ENCODE peak calls at places on chromosome X, in seven cellular contexts. A, U, Y, Q, I, B and N are unnamed samples.

GRCh38 chrX:1322393-1322792 is 14.2 kb upstream of the IL3RA start:
- DNase-seq in A (no peak), Q (no peak), Y (no peak), I (no peak), U (no peak), B (no peak), N (no peak)

GRCh38 chrX:52983526-52983925 is 25.2 kb upstream of the FAM156A start:
- DNase-seq in U (no peak), B (no peak), Q (no peak), A (no peak), Y (no peak), I (no peak), N (no peak)

GRCh38 chrX:2677764-2678163 is 13.3 kb upstream of the CD99 start:
- DNase-seq in A (no peak), U (no peak), Y (no peak), I (peak; percentile 62), Q (no peak), B (no peak), N (no peak)

GRCh38 chrX:85112270-85112669 is 108.6 kb downstream of the APOOL start:
- DNase-seq in Q (no peak), B (no peak), U (no peak), A (no peak), I (no peak), Y (no peak), N (no peak)

GRCh38 chrX:29233592-29234179 is 646.4 kb downstream of the IL1RAPL1 start:
- DNase-seq in U (no peak), A (no peak), Y (no peak), B (no peak), I (no peak), Q (no peak), N (no peak)

GRCh38 chrX:150063673-150064072 is 125.4 kb upstream of the EOLA2 start:
- DNase-seq in Y (no peak), Q (no peak), I (no peak), A (no peak), B (no peak), U (no peak), N (no peak)

GRCh38 chrX:18666614-18667013 is 5.3 kb downstream of the RS1 start:
- DNase-seq in I (no peak), A (no peak), Q (no peak), U (no peak), Y (no peak), B (no peak), N (no peak)

GRCh38 chrX:9062621-9063020 is 28.7 kb upstream of the FAM9B start:
- DNase-seq in U (no peak), B (no peak), I (no peak), Q (no peak), A (no peak), Y (no peak), N (no peak)

GRCh38 chrX:115940888-115941332 is 229.6 kb upstream of the AGTR2 start:
- DNase-seq in U (peak; percentile 43), I (peak; percentile 32), B (peak; percentile 62), Y (no peak), A (peak; percentile 78), Q (peak; percentile 83), N (no peak)

GRCh38 chrX:128929281-128930057 is 593.8 kb downstream of the SMARCA1 start:
- DNase-seq in I (no peak), Y (no peak), B (no peak), U (no peak), A (no peak), Q (peak; percentile 86), N (no peak)

GRCh38 chrX:73922856-73923429 is 359.9 kb downstream of the CHIC1 start:
- DNase-seq in B (no peak), A (no peak), Q (no peak), Y (no peak), I (no peak), U (no peak), N (no peak)

DNA sequence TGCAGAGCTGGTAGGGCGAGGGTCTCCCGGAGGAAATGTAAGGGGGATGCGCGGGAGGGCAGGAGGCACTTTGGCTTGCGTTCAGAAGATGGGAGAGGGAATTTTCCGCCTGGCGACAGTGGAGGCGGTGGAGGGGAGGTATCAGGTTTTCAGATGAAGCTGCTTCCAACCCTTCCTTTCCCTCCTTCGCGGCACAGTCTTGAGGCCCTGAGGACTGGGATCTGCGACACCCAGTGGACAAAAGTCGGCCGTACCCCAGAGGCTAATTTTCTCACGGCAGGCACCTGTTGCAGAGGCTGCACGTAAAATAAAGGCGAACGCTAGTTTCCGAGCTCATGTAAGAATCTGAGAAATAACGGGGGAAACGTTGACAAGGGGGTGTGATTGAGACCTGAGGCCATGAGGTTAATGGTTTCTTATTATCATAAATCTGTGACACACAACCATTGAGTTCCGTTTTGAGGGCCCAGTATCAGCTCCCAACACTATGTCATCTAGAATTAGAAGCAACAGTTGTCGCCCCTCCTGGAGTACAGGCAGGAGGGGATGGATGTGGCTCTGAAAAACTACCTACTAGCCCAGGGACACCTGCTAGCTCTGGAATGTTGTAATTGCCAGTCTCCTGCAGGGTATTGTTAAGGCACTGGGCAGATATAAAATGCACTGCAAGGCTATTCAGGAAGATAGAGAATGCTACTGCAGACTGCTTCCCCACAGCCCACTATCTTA is 1.1 kb downstream of the ZCCHC18 start:
- DNase-seq in B (peak; percentile 49), Y (peak; percentile 14), Q (peak; percentile 2), U (no peak), A (peak; percentile 53), I (peak; percentile 14), N (no peak)
- TF ChIP-seq TAF1 in B (no peak), Y (no peak), Q (no peak), U (no peak), A (no peak), I (no peak), N (no peak)

GRCh38 chrX:22121161-22121560 is 89.0 kb downstream of the PHEX start:
- DNase-seq in A (no peak), I (no peak), B (no peak), Q (no peak), U (no peak), Y (no peak), N (no peak)
- TF ChIP-seq TAF1 in A (no peak), I (no peak), B (no peak), Q (no peak), U (no peak), Y (no peak), N (no peak)

GRCh38 chrX:63657821-63658220 is 127.2 kb downstream of the ARHGEF9 start:
- DNase-seq in I (no peak), U (no peak), Y (no peak), A (no peak), B (no peak), Q (no peak), N (no peak)
- TF ChIP-seq TAF1 in I (no peak), U (no peak), Y (no peak), A (no peak), B (no peak), Q (no peak), N (no peak)

DNA sequence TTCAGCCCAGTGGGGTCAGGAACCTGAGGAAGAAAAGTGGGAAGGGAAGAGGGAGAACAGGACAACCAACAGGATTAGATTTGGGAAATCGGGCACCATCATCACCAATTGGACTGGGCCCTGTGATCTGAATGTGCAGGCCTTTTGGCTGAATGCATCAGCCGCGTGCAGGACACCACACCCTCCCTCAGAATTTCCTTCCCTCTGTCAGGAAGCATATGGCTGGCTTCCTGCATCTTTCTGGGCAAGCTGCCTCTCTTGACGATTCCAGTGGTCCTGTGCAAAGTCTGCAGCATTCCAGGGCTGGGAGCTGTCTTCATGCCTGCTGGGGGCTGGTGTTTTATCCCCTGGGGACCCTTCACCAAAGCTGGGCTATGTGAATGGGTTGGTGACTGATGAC is 16.4 kb downstream of the MAGEA4 start:
- DNase-seq in B (no peak), Q (no peak), I (no peak), A (no peak), Y (no peak), U (no peak), N (no peak)
- TF ChIP-seq TAF1 in B (no peak), Q (no peak), I (no peak), A (no peak), Y (no peak), U (no peak), N (no peak)

GRCh38 chrX:41722220-41722619 is 1.8 kb upstream of the GPR82 start:
- DNase-seq in U (no peak), Y (no peak), A (no peak), I (no peak), Q (no peak), B (no peak), N (no peak)
- TF ChIP-seq TAF1 in U (no peak), Y (no peak), A (no peak), I (no peak), Q (no peak), B (no peak), N (no peak)

GRCh38 chrX:56995271-56995994 is at the start of gene SPIN3:
- DNase-seq in A (peak; percentile 80), I (peak; percentile 67), Q (peak; percentile 87), Y (peak; percentile 46), B (peak; percentile 80), U (peak; percentile 56), N (peak; percentile 43)
- TF ChIP-seq TAF1 in A (peak; percentile 62), I (peak; percentile 52), Q (peak; percentile 83), Y (peak; percentile 75), B (peak; percentile 70), U (peak; percentile 79), N (peak; percentile 73)

DNA sequence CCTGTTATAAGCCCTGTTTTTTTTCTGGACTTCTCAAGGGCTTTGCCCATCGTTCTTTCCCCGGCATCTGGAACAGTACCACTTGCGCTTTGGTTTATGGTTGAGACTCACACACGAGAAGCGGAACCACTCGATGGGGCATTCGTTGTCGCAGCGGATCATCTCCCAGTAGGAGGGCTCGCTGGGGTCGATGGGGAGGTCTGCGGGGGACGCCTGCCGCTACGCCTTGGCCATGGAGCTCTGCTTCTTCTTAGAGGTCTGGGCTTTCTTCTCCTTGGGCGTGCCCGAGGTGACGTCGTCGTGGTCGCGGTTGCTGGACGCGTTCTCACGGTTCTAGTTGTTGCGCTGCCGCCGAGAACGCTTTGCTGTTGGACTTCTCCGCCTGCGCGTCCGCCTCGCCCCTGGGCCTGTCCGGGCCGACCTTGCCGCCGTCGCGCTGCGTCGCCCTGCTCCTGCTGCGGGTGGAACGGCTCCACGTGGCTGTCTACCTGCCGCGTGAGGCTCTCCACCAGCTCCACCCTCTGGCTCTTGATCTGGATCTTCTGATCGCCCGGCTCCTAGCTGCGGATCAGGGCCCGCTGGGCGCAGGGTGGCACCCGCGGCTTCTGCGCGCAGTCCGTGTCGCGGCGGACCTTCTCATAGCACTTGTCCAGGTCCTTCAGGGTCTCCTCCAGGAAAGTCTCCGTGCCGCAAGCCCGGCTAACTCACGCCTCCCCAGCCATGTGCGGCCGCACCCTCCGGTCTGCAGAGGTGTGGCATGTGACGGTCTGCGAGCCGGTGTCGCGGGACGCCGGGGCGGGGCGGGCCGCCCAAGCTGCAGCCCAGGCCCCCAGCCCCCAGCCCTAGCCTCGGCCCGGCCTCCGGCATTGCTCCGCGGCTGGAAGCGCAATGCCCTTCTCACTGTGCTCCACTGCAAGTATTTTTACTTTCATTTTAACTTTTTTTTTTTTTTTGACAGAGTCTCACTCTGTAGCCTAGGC is 40.5 kb upstream of the OGT start:
- DNase-seq in A (peak; percentile 15), U (no peak), B (no peak), I (no peak), Q (no peak), Y (no peak), N (peak; percentile 49)
- TF ChIP-seq TAF1 in A (no peak), U (no peak), B (no peak), I (no peak), Q (no peak), Y (no peak), N (no peak)

GRCh38 chrX:47802589-47802988 is 34.1 kb upstream of the ZNF81 start:
- DNase-seq in U (no peak), Y (no peak), B (no peak), I (no peak), A (no peak), Q (peak; percentile 10), N (no peak)
- TF ChIP-seq TAF1 in U (no peak), Y (no peak), B (no peak), I (no peak), A (no peak), Q (no peak), N (no peak)